ENCODE peak calls at places on chromosomes 13 and 19, in seven cellular contexts. K is K562, Q is H1, P is GM12878, V is HCT116, X is SK-N-SH, R is HepG2. U is an unnamed sample.

GRCh38 chr13:24900507-24900906 is 136.5 kb downstream of the RNF17 start:
- DNase-seq in Q (no peak), P (no peak), V (no peak), R (no peak), K (no peak), X (no peak), U (no peak)

GRCh38 chr13:37074703-37075102 is 15.2 kb upstream of the SUPT20H start:
- DNase-seq in R (no peak), K (no peak), Q (no peak), V (peak; percentile 8), X (peak; percentile 39), P (no peak), U (peak; percentile 35)

GRCh38 chr13:95153647-95154405 is 147.4 kb downstream of the ABCC4 start:
- DNase-seq in V (no peak), K (no peak), R (no peak), P (no peak), Q (no peak), X (no peak), U (no peak)

GRCh38 chr19:41627966-41628675 is 1.2 kb upstream of the CEACAM4 start:
- DNase-seq in Q (no peak), P (no peak), R (no peak), V (no peak), X (no peak), K (no peak), U (no peak)

GRCh38 chr19:1084024-1084868 is 10.9 kb downstream of the POLR2E start:
- DNase-seq in Q (no peak), P (no peak), V (no peak), R (no peak), X (no peak), K (no peak), U (no peak)

GRCh38 chr13:38372818-38373217 is 23.2 kb downstream of the UFM1 start:
- DNase-seq in R (no peak), P (no peak), V (no peak), Q (no peak), X (no peak), K (no peak), U (peak; percentile 73)

GRCh38 chr19:36707134-36707533 is 19.7 kb downstream of the ZNF567 start:
- DNase-seq in R (no peak), V (no peak), Q (no peak), K (no peak), P (no peak), X (no peak), U (no peak)

GRCh38 chr19:19078801-19079200 is 15.0 kb downstream of the SLC25A42 start:
- DNase-seq in Q (no peak), K (no peak), V (no peak), P (no peak), R (no peak), X (no peak), U (no peak)

GRCh38 chr13:42453091-42453645 is 120.8 kb upstream of the TNFSF11 start:
- DNase-seq in K (no peak), R (no peak), P (no peak), X (no peak), V (no peak), Q (no peak), U (no peak)

GRCh38 chr13:40272776-40273139 is 393.7 kb downstream of the FOXO1 start:
- DNase-seq in R (no peak), P (no peak), X (no peak), V (no peak), Q (no peak), K (no peak), U (no peak)

GRCh38 chr19:4594199-4594598 is 34.7 kb upstream of the SEMA6B start:
- DNase-seq in P (no peak), V (no peak), K (no peak), R (no peak), Q (no peak), X (no peak), U (no peak)

GRCh38 chr19:5316138-5316537 is 24.5 kb downstream of the PTPRS start:
- DNase-seq in R (no peak), K (no peak), P (no peak), Q (no peak), X (no peak), V (no peak), U (no peak)

GRCh38 chr19:14337510-14337909 is 43.7 kb upstream of the ADGRE5 start:
- DNase-seq in K (peak; percentile 83), R (no peak), V (peak; percentile 79), P (no peak), Q (peak; percentile 86), X (peak; percentile 65), U (peak; percentile 90)

GRCh38 chr13:66951426-66951825 is 278.7 kb downstream of the PCDH9 start:
- DNase-seq in V (no peak), Q (no peak), P (no peak), R (no peak), X (no peak), K (no peak), U (no peak)

GRCh38 chr13:25453966-25454365 is 82.2 kb downstream of the ATP8A2 start:
- DNase-seq in X (no peak), Q (no peak), R (no peak), P (no peak), V (no peak), K (no peak), U (no peak)

GRCh38 chr19:42048992-42049391 is 21.0 kb downstream of the GRIK5 start:
- DNase-seq in X (no peak), V (no peak), P (no peak), R (no peak), Q (no peak), K (no peak), U (peak; percentile 55)

GRCh38 chr13:73880365-73880764 is 253.8 kb downstream of the KLF12 start:
- DNase-seq in X (no peak), K (no peak), Q (no peak), R (no peak), P (no peak), V (no peak), U (no peak)

GRCh38 chr13:44969858-44970484 is 19.3 kb downstream of the NUFIP1 start:
- DNase-seq in P (no peak), Q (no peak), X (peak; percentile 53), K (peak; percentile 14), V (peak; percentile 26), R (peak; percentile 49), U (peak; percentile 51)
- TF ChIP-seq JUND in P (no peak), Q (no peak), X (no peak), K (no peak), V (no peak), R (no peak), U (no peak)

GRCh38 chr13:77386880-77387606 is 60.1 kb upstream of the MYCBP2 start:
- DNase-seq in Q (no peak), V (no peak), P (no peak), R (no peak), K (no peak), X (no peak), U (no peak)
- TF ChIP-seq JUND in Q (no peak), V (no peak), P (no peak), R (no peak), K (no peak), X (no peak), U (no peak)

GRCh38 chr13:43799191-43799590 is 12.4 kb upstream of the ENOX1 start:
- DNase-seq in R (no peak), P (no peak), Q (no peak), V (no peak), K (no peak), X (no peak), U (peak; percentile 86)
- TF ChIP-seq JUND in R (no peak), P (no peak), Q (no peak), V (no peak), K (no peak), X (no peak), U (no peak)

DNA sequence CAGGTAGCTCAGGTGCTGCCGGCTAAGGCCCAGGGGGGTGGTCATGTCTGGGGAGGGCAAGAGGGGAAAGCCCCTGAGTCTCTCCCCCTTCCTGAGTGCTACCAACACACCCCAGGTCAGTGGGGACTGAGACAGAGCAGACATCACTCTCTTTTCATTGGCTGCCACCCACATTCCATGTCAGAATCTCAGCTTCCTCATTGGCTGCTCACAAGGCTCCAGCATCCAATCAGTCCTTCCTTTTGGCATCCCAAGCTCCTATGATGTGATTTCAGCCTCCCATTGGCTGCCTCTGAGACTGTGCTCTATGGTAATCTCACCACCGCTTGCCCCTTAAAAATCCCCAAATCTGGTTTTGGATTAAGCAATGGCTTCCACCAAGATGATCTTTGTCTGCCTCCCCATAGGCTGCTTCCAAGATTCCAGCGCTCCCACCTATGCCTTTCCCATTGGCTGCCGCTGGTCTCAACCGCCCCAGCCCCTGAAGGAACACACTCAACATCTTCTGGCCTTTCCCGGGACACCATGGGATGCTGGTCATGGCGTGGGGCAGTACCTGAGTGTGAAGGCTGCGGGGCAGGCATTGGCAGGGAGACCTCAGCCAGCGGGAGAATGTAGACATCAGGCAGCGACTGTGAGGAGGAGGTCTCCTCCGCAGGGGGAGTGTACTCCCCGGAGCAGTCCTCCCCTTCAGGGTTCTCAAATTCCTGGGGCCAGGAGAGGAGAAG is 2.0 kb downstream of the LMTK3 start:
- DNase-seq in V (no peak), X (no peak), P (no peak), R (no peak), K (peak; percentile 76), Q (no peak), U (peak; percentile 65)
- TF ChIP-seq JUND in V (no peak), X (no peak), P (no peak), R (no peak), K (no peak), Q (no peak), U (no peak)

DNA sequence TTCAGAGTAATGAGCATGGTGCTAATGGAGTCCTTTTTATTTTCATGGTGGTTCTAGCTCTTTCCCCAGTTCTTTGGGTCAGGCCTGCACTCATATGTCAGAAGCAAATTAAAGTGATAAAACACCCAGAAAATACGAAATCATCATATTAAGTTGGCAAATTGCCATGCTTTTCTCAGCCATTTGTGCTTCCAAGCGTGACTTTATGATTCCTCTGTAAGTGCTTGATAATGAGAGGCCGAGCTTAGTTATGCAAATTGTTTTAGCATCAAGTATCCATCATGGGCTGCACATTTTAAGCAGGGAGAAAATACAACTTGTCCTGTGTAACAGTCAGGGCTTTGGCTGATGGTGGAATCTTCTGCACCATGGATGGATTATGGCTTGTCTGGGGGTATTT is 45.2 kb downstream of the MTUS2 start:
- DNase-seq in V (no peak), R (no peak), X (no peak), Q (no peak), K (no peak), P (no peak), U (no peak)
- TF ChIP-seq JUND in V (no peak), R (no peak), X (no peak), Q (no peak), K (no peak), P (no peak), U (no peak)

GRCh38 chr19:48918801-48919247 is 14.7 kb upstream of the DHDH start:
- DNase-seq in K (peak; percentile 78), V (no peak), X (peak; percentile 75), R (no peak), P (no peak), Q (peak; percentile 79), U (peak; percentile 23)
- TF ChIP-seq JUND in K (no peak), V (no peak), X (no peak), R (no peak), P (no peak), Q (no peak), U (no peak)

U was measured in T47D.